ENCODE peak calls at places on chromosomes 5 and 9, in five cellular contexts. G is stomach, Z is tibial nerve, V is HCT116, Q is testis. H is an unnamed sample. For H3K36me3, the result is how much of the 10 kb centered on the place peaks cover.

GRCh38 chr9:16530669-16531461 is 339.6 kb downstream of the BNC2 start:
- DNase-seq in G (no peak), Z (no peak), V (no peak), Q (no peak), H (no peak)

GRCh38 chr9:74172874-74173273 is 324.3 kb upstream of the RORB start:
- DNase-seq in G (no peak), Z (no peak), V (no peak), Q (no peak), H (no peak)

GRCh38 chr9:92047500-92047899 is 67.7 kb downstream of the SPTLC1 start:
- DNase-seq in G (no peak), Z (no peak), V (no peak), Q (no peak), H (no peak)

GRCh38 chr9:71984388-71985069 is 73.1 kb downstream of the C9orf85 start:
- DNase-seq in G (no peak), Z (no peak), V (no peak), Q (no peak), H (no peak)

GRCh38 chr9:114430443-114430842 is 42.7 kb upstream of the AKNA start:
- DNase-seq in G (no peak), Z (no peak), V (no peak), Q (no peak), H (no peak)

GRCh38 chr5:149549461-149550266 is 1.6 kb downstream of the CSNK1A1 start:
- DNase-seq in G (peak), Z (peak), V (peak), Q (peak), H (peak)

GRCh38 chr5:75152861-75153260 is 83.8 kb downstream of the ANKRD31 start:
- DNase-seq in G (peak), Z (no peak), V (no peak), Q (no peak), H (no peak)

GRCh38 chr5:39213437-39214207 is 5.7 kb downstream of the FYB1 start:
- DNase-seq in G (no peak), Z (no peak), V (no peak), Q (no peak), H (no peak)

GRCh38 chr9:97938081-97938644 is at the start of gene HEMGN:
- DNase-seq in G (no peak), Z (no peak), V (no peak), Q (no peak), H (no peak)

GRCh38 chr5:58366461-58366860 is 93.4 kb downstream of the PLK2 start:
- DNase-seq in G (no peak), Z (no peak), V (no peak), Q (no peak), H (no peak)

GRCh38 chr5:16963821-16964220 is 27.7 kb upstream of the MYO10 start:
- DNase-seq in G (no peak), Z (no peak), V (no peak), Q (no peak), H (no peak)

GRCh38 chr5:2582106-2582505 is 169.4 kb downstream of the IRX2 start:
- DNase-seq in G (no peak), Z (no peak), V (no peak), Q (no peak), H (no peak)

GRCh38 chr9:99513441-99514112 is 291.5 kb downstream of the SEC61B start:
- DNase-seq in G (no peak), Z (no peak), V (no peak), Q (no peak), H (no peak)

GRCh38 chr9:33249087-33249657 is 9.2 kb downstream of the SPINK4 start:
- DNase-seq in G (peak), Z (no peak), V (no peak), Q (no peak), H (no peak)

GRCh38 chr9:114869845-114870244 is 60.5 kb downstream of the TNFSF8 start:
- DNase-seq in G (peak), Z (no peak), V (no peak), Q (no peak), H (no peak)

GRCh38 chr5:39691993-39692392 is 267.2 kb upstream of the DAB2 start:
- DNase-seq in G (no peak), Z (no peak), V (peak), Q (no peak), H (no peak)

GRCh38 chr5:180314106-180314505 is 22.2 kb upstream of the MAPK9 start:
- DNase-seq in G (no peak), Z (no peak), V (no peak), Q (no peak), H (no peak)

GRCh38 chr5:37723147-37723961 is 116.5 kb downstream of the GDNF start:
- DNase-seq in G (no peak), Z (no peak), V (peak), Q (peak), H (no peak)

DNA sequence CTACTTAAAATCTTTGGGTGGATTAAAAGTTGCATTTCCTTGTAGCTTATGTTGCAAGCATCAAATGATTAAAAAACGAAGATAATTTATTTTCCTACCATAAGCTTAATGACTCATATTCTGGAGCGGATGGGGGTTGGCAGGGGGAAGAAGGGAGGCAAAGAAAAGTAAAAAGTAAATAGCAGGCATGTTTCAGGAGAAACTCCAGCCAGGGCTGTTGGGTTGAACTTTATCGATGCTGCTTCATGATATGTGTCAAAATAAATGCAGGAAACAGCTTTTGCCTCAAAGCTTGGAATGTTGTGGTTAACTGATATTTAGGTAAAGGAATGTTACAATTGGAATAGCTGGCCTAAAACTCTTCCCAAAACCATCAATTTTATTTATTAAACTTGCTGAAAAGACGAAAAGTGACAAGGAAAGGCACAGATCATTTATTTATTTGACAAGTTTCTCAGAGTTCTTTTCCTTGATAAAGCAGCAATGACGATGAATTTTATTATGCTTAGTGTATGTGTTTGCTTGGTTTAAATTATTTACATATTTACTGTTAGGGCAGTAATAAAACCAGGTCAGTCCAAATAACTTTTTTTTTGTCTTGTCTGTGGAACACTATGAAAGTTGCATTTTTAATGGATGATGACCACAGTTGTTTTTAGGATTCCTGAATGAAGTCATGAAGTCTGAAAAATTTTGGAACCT is 177.9 kb downstream of the PCSK1 start:
- DNase-seq in G (peak), Z (no peak), V (no peak), Q (no peak), H (no peak)
- H3K4me3 ChIP-seq in G (no peak), Z (no peak), V (no peak), Q (no peak), H (no peak)

GRCh38 chr9:128390813-128391711 is 19.9 kb downstream of the URM1 start:
- DNase-seq in G (no peak), Z (no peak), V (no peak), Q (no peak), H (no peak)
- H3K36me3 ChIP-seq in G (half or more), Z (under half), V (under half), Q (under half), H (under half)

DNA sequence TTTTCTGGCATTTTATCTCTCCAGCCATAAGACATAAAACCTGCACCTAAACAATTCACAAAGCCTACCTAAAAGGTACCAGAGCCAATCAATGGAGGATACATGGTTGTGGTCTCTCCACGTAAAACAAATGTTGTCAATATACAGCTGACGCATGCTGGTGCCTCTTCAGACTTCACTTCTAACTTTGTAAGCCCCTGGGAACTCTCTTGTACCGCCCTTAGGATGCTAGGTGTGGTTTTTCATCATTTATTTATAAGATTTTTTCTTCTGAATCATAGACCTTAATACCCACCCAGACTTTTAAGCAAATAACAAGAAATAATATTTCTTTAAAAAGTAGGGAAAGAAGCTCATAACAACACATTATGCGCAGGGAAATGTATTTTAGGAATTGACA is 33.1 kb downstream of the SSBP2 start:
- DNase-seq in G (no peak), Z (no peak), V (no peak), Q (no peak), H (no peak)
- TF ChIP-seq POLR2A in G (no peak), Z (no peak), V (no peak), Q (no peak), H (no peak)

DNA sequence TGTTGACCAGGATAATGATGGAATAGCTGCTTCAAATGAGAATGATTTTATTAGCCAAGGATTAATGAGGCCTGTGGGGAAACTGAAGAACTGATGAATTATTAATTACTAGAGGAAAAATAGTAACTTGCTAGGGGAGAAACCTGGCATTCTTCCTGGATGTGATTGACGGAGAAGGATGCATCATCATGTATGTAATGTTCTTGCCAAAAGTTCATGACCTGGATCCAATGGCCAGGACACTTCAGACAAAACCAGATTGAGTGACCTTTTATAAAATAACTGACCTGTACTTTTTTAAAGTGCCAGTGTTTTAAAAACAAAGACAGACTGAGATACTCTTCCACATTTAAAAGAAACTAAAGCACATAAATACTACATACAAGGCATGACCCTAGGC is 23.7 kb downstream of the KIAA1191 start:
- DNase-seq in G (no peak), Z (no peak), V (no peak), Q (no peak), H (peak)
- H3K4me3 ChIP-seq in G (no peak), Z (no peak), V (no peak), Q (no peak), H (no peak)

GRCh38 chr9:93557366-93558137 is 18.8 kb upstream of the PHF2 start:
- DNase-seq in G (no peak), Z (no peak), V (no peak), Q (no peak), H (no peak)
- H3K36me3 ChIP-seq in G (half or more), Z (under half), V (under half), Q (under half), H (half or more)

H was measured in adrenal gland.